ENCODE peak calls at places on chromosomes 2 and 18, in four cellular contexts. U, J, N and R are unnamed samples.

GRCh38 chr18:45658756-45659155 is 43.5 kb downstream of the SLC14A2 start:
- DNase-seq in N (no peak), J (no peak), U (no peak), R (no peak)

GRCh38 chr2:230660294-230661060 is 52.2 kb upstream of the CAB39 start:
- DNase-seq in U (no peak), N (no peak), J (no peak), R (no peak)

GRCh38 chr2:177984739-177985138 is 87.8 kb downstream of the PDE11A start:
- DNase-seq in U (peak; percentile 6), N (peak; percentile 35), J (no peak), R (peak; percentile 3)

GRCh38 chr2:165238295-165238694 is 919 bp upstream of the SCN2A start:
- DNase-seq in J (no peak), N (no peak), U (peak; percentile 75), R (peak; percentile 48)

GRCh38 chr2:27078267-27079194 is at the start of gene EMILIN1:
- DNase-seq in U (peak; percentile 25), J (peak; percentile 97), N (no peak), R (peak; percentile 89)

GRCh38 chr2:32553829-32554432 is 73.9 kb upstream of the TTC27 start:
- DNase-seq in J (no peak), U (peak; percentile 52), N (peak; percentile 9), R (peak; percentile 72)

GRCh38 chr2:19714926-19715325 is 186.9 kb downstream of the TTC32 start:
- DNase-seq in U (no peak), J (no peak), N (no peak), R (no peak)

GRCh38 chr2:102044967-102045489 is 53.3 kb downstream of the IL1R2 start:
- DNase-seq in U (no peak), J (no peak), N (no peak), R (no peak)

GRCh38 chr2:23801396-23801795 is 125.5 kb downstream of the ATAD2B start:
- DNase-seq in N (no peak), J (no peak), U (no peak), R (no peak)

DNA sequence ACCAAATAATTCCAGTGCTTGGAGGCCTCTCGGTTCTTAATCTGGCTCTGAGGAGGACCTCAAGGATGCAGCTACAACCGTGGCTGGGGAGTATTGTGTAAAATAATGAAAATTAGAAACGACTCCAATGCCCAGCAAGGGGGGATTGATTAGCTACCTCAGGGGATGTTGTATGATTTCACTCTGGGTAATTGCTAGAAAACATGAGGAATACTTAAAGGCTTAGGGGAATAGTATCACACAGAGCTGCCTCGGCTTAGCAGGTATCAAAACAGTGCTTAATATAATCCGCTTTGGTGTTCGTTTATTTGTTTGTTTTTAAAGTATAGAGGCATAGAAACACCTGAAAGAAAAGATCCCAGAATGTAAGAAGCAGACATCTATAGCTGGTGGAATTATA is 102.5 kb downstream of the INHBB start:
- DNase-seq in J (no peak), U (no peak), N (no peak), R (no peak)
- H3K4me3 ChIP-seq in J (no peak overlapping the region), U (no peak overlapping the region), N (no peak overlapping the region), R (no peak overlapping the region)

DNA sequence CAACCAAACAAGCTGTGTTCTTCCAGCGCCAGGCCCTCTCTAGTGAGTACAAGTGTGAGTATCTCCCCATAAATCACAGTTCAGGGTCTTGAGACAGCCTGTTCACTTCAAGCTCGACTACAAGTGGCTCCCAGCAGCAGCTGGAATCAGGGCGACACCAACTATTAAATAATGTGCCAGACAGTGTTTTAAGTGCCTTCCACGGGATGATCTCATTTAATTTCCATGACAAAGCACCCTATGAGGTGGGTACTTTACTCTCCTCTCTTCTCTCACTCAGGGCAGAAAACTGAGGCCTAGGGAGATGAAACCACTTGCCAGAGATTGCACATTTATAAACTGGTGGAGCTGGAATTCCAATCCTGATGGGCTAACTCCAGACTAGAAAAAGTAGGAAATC is 2.6 kb upstream of the FAM136A start:
- DNase-seq in U (no peak), J (no peak), N (no peak), R (peak; percentile 17)
- H3K27ac ChIP-seq in U (no peak overlapping the region), J (no peak overlapping the region), N (no peak overlapping the region), R (no peak overlapping the region)

DNA sequence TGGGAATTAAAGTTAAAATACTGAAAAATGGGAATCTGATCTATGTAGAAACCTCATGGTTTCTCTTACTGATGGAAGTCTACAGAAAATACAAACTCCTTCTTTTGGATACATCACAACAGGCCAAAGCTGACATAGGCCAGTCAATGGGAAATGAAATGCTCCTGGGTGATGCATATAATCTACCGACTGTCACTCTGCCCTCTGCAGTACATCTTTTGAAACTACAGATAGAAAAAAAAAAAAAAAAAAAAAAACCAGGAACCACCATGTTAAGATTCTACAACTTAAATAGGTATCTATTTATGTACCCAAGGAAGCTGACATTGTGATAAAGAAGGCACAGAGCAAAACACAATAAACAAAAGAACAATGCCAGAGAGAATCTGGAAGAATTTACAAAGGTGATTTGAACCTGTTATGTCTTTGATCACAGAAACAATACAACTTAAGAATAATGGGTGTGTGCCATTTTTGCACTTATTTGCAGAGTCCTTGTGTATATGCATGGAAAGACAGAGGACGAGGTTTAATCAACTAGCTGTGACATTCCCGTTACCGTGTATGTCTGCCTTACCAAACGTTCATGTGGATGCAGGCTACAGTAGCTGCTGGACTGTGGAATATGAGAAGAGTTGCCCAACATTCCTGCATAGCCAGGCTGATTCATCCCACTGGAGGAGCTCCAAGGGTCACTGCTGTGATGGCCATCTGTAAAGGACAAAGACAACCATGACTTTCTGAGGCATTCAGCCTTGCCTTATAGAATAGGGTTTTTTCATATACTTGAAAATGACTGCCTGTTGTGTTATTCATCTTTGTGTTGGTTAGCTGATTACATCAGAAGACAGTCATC is 312.7 kb downstream of the TCF4 start:
- DNase-seq in J (no peak), U (no peak), N (peak; percentile 13), R (peak; percentile 35)
- H3K4me3 ChIP-seq in J (no peak overlapping the region), U (no peak overlapping the region), N (no peak overlapping the region), R (no peak overlapping the region)

GRCh38 chr2:113847144-113847543 is 42.7 kb upstream of the ACTR3 start:
- DNase-seq in J (no peak), U (no peak), N (no peak), R (peak; percentile 3)

GRCh38 chr2:113850687-113851086 is 39.2 kb upstream of the ACTR3 start:
- DNase-seq in J (no peak), N (no peak), U (no peak), R (no peak)

GRCh38 chr2:113848758-113849460 is 41.0 kb upstream of the ACTR3 start:
- DNase-seq in N (no peak), J (no peak), U (no peak), R (no peak)

GRCh38 chr2:113842919-113843736 is 46.8 kb upstream of the ACTR3 start:
- DNase-seq in N (no peak), J (no peak), U (no peak), R (no peak)

DNA sequence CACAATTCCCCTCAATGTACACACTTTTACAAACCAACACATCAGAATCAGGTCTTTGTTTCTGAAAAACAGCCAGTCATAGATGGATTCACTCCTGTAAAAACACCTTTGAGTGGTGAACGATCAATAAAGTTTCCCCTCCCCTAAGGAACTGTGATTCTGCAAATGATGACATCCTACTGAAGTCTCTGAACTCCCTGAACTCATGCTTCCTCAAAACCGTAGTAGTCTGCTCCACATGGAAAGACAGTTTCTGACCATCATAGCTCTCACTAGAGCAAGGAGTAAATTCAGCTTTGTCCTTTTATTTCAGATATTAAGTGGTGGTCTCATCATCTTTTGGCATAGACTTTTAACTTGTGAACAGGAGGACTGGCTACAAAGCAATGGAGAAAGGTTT is 43.5 kb upstream of the ACTR3 start:
- DNase-seq in N (no peak), U (no peak), J (no peak), R (no peak)
- H3K27ac ChIP-seq in N (no peak overlapping the region), U (no peak overlapping the region), J (no peak overlapping the region), R (no peak overlapping the region)

GRCh38 chr2:192030289-192030688 is 164.4 kb downstream of the TMEFF2 start:
- DNase-seq in J (no peak), N (no peak), U (no peak), R (no peak)

GRCh38 chr2:192038152-192038551 is 156.6 kb downstream of the TMEFF2 start:
- DNase-seq in N (no peak), J (no peak), U (no peak), R (no peak)

GRCh38 chr2:192035731-192036442 is 158.8 kb downstream of the TMEFF2 start:
- DNase-seq in J (no peak), N (no peak), U (no peak), R (peak; percentile 31)
- H3K4me3 ChIP-seq in J (no peak overlapping the region), N (no peak overlapping the region), U (no peak overlapping the region), R (peak overlapping the region; percentile 5)